ENCODE peak calls at places on chromosomes 5 and 9, in five cellular contexts. One of them, this sample, is unnamed.

GRCh38 chr5:91379602-91380490 is 3.3 kb downstream of the ARRDC3 start:
- DNase-seq in H1: peak; percentile 93
- DNase-seq in A549: peak; percentile 95
- DNase-seq in HepG2: peak; percentile 89
- DNase-seq in IMR-90: peak; percentile 84
- DNase-seq in this sample: peak; percentile 78

GRCh38 chr9:34592895-34593601 is 3.5 kb upstream of the CNTFR start:
- DNase-seq in IMR-90: no peak
- DNase-seq in A549: no peak
- DNase-seq in H1: peak; percentile 73
- DNase-seq in HepG2: no peak
- DNase-seq in this sample: no peak

GRCh38 chr9:133114451-133114885 is 6.6 kb downstream of the RALGDS start:
- DNase-seq in A549: no peak
- DNase-seq in HepG2: no peak
- DNase-seq in H1: no peak
- DNase-seq in IMR-90: peak; percentile 21
- DNase-seq in this sample: no peak

GRCh38 chr9:73680831-73681230 is 529.2 kb downstream of the ANXA1 start:
- DNase-seq in A549: no peak
- DNase-seq in HepG2: no peak
- DNase-seq in IMR-90: no peak
- DNase-seq in H1: no peak
- DNase-seq in this sample: no peak

GRCh38 chr9:137372693-137373610 is 50.0 kb downstream of the EXD3 start:
- DNase-seq in HepG2: no peak
- DNase-seq in A549: no peak
- DNase-seq in H1: peak; percentile 43
- DNase-seq in IMR-90: no peak
- DNase-seq in this sample: no peak

GRCh38 chr5:181129601-181130000 is 1.4 kb downstream of the OR2V1 start:
- DNase-seq in A549: no peak
- DNase-seq in H1: no peak
- DNase-seq in HepG2: no peak
- DNase-seq in IMR-90: no peak
- DNase-seq in this sample: no peak

GRCh38 chr5:74240783-74241750 is 399.5 kb downstream of the ENC1 start:
- DNase-seq in HepG2: no peak
- DNase-seq in H1: no peak
- DNase-seq in A549: no peak
- DNase-seq in IMR-90: no peak
- DNase-seq in this sample: no peak

GRCh38 chr5:107538331-107539162 is 132.2 kb downstream of the EFNA5 start:
- DNase-seq in H1: no peak
- DNase-seq in IMR-90: peak; percentile 20
- DNase-seq in A549: no peak
- DNase-seq in HepG2: no peak
- DNase-seq in this sample: no peak

GRCh38 chr5:142208777-142209312 is 100.3 kb downstream of the NDFIP1 start:
- DNase-seq in A549: no peak
- DNase-seq in IMR-90: no peak
- DNase-seq in HepG2: no peak
- DNase-seq in H1: no peak
- DNase-seq in this sample: no peak

GRCh38 chr9:79974806-79975422 is 403.1 kb downstream of the TLE4 start:
- DNase-seq in H1: no peak
- DNase-seq in A549: no peak
- DNase-seq in IMR-90: no peak
- DNase-seq in HepG2: no peak
- DNase-seq in this sample: no peak

GRCh38 chr5:446864-447263 is 3.9 kb downstream of the EXOC3 start:
- DNase-seq in HepG2: peak; percentile 42
- DNase-seq in IMR-90: peak; percentile 51
- DNase-seq in H1: no peak
- DNase-seq in A549: peak; percentile 60
- DNase-seq in this sample: no peak

GRCh38 chr5:172820046-172820767 is 13.8 kb upstream of the ERGIC1 start:
- DNase-seq in H1: no peak
- DNase-seq in IMR-90: peak; percentile 89
- DNase-seq in HepG2: no peak
- DNase-seq in A549: no peak
- DNase-seq in this sample: peak; percentile 39

GRCh38 chr5:171863928-171864327 is 78.3 kb downstream of the SMIM23 start:
- DNase-seq in A549: no peak
- DNase-seq in IMR-90: peak; percentile 84
- DNase-seq in HepG2: no peak
- DNase-seq in H1: no peak
- DNase-seq in this sample: no peak

GRCh38 chr9:967436-967835 is 9.0 kb upstream of the DMRT3 start:
- DNase-seq in H1: no peak
- DNase-seq in IMR-90: no peak
- DNase-seq in A549: no peak
- DNase-seq in HepG2: no peak
- DNase-seq in this sample: no peak

GRCh38 chr5:179699640-179700298 is 1.0 kb downstream of the CANX start:
- DNase-seq in IMR-90: peak; percentile 36
- DNase-seq in A549: peak; percentile 29
- DNase-seq in HepG2: peak; percentile 57
- DNase-seq in H1: no peak
- DNase-seq in this sample: peak; percentile 55

GRCh38 chr9:124457887-124458431 is 7.7 kb downstream of the ADGRD2 start:
- DNase-seq in H1: no peak
- DNase-seq in HepG2: no peak
- DNase-seq in A549: no peak
- DNase-seq in IMR-90: no peak
- DNase-seq in this sample: no peak

GRCh38 chr5:122312670-122312988 is 592 bp downstream of the SNCAIP start:
- DNase-seq in HepG2: no peak
- DNase-seq in IMR-90: peak; percentile 40
- DNase-seq in H1: no peak
- DNase-seq in A549: no peak
- DNase-seq in this sample: no peak

GRCh38 chr9:115594551-115594950 is 476.6 kb upstream of the TNC start:
- DNase-seq in HepG2: no peak
- DNase-seq in H1: no peak
- DNase-seq in IMR-90: peak; percentile 40
- DNase-seq in A549: no peak
- DNase-seq in this sample: no peak

GRCh38 chr9:108535526-108535925 is 320.3 kb downstream of the ACTL7B start:
- DNase-seq in H1: no peak
- DNase-seq in A549: peak; percentile 48
- DNase-seq in HepG2: peak; percentile 9
- DNase-seq in IMR-90: no peak
- DNase-seq in this sample: peak; percentile 22

GRCh38 chr5:169325273-169325672 is 24.3 kb upstream of the SLIT3 start:
- DNase-seq in H1: no peak
- DNase-seq in HepG2: no peak
- DNase-seq in A549: no peak
- DNase-seq in IMR-90: no peak
- DNase-seq in this sample: no peak
- TF ChIP-seq MAFK in H1: no peak
- TF ChIP-seq MAFK in HepG2: no peak
- TF ChIP-seq MAFK in A549: no peak
- TF ChIP-seq MAFK in IMR-90: no peak
- TF ChIP-seq MAFK in this sample: no peak

GRCh38 chr5:78293856-78294249 is 645 bp downstream of the AP3B1 start:
- DNase-seq in HepG2: no peak
- DNase-seq in H1: no peak
- DNase-seq in IMR-90: no peak
- DNase-seq in A549: no peak
- DNase-seq in this sample: peak; percentile 37
- TF ChIP-seq MAFK in HepG2: no peak
- TF ChIP-seq MAFK in H1: no peak
- TF ChIP-seq MAFK in IMR-90: no peak
- TF ChIP-seq MAFK in A549: no peak
- TF ChIP-seq MAFK in this sample: no peak

GRCh38 chr9:135591491-135592330 is 30.2 kb downstream of the PAEP start:
- DNase-seq in IMR-90: no peak
- DNase-seq in A549: no peak
- DNase-seq in H1: peak; percentile 28
- DNase-seq in HepG2: no peak
- DNase-seq in this sample: no peak
- TF ChIP-seq MAFK in IMR-90: no peak
- TF ChIP-seq MAFK in A549: no peak
- TF ChIP-seq MAFK in H1: no peak
- TF ChIP-seq MAFK in HepG2: no peak
- TF ChIP-seq MAFK in this sample: no peak

GRCh38 chr9:38096238-38096805 is 27.3 kb upstream of the SHB start:
- DNase-seq in IMR-90: no peak
- DNase-seq in HepG2: no peak
- DNase-seq in A549: no peak
- DNase-seq in H1: no peak
- DNase-seq in this sample: no peak
- TF ChIP-seq MAFK in IMR-90: no peak
- TF ChIP-seq MAFK in HepG2: no peak
- TF ChIP-seq MAFK in A549: no peak
- TF ChIP-seq MAFK in H1: no peak
- TF ChIP-seq MAFK in this sample: no peak

DNA sequence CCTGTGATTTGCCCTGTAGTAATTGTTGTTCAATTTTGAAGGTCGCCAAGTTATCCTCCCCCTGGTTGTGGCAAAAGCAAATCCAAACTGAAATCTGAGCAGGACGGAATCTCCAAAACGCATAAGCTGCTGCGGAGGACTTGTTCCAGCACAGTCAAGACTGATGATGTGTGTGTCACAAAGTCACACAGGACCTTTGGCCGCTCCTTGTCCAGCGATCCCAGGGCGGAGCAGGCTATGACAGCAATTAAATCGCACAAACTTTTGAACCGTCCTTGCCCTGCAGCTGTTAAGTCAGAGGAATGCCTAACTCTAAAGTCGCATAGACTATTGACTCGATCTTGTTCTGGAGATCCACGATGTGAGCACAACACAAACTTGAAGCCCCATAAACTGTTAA is 128.4 kb downstream of the PARP8 start:
- DNase-seq in A549: no peak
- DNase-seq in H1: no peak
- DNase-seq in HepG2: no peak
- DNase-seq in IMR-90: no peak
- DNase-seq in this sample: no peak
- TF ChIP-seq MAFK in A549: no peak
- TF ChIP-seq MAFK in H1: no peak
- TF ChIP-seq MAFK in HepG2: no peak
- TF ChIP-seq MAFK in IMR-90: no peak
- TF ChIP-seq MAFK in this sample: no peak

DNA sequence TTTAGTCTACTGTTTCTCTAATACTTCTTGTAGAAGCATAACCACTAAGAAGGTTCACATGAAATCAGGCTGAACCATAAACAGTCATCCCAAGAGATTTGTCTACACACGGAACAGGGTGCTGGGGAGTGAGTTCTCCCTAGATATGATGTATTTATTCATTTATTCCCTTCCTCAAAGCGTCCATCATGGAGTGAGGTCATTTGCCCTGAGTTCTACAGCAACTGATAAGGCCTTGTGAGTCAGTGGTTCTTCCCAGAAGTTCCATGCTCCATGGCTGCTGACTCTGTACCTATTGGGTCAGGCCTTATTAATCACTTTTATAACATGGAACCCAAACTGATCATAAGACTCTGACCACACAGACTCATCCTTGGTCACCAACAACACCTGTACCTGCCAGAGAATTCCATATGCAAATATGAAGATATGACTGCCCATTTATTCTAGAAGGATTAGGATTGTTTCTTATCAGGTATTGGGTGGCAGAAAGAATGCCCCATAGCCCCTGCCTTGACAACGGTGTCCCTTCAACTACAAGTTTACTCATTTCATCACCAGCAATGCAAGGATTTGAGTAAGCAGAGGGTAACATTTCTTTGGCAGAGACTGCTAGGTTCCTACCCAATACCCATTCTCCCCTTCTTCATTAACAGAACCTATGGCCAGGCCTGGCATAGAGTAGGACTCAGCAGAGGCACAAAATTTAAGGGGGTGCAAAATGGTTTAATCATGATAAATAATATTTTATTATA is 118.1 kb downstream of the LHFPL2 start:
- DNase-seq in IMR-90: peak; percentile 99
- DNase-seq in H1: no peak
- DNase-seq in A549: peak; percentile 75
- DNase-seq in HepG2: no peak
- DNase-seq in this sample: peak; percentile 34
- TF ChIP-seq MAFK in IMR-90: peak; percentile 52
- TF ChIP-seq MAFK in H1: no peak
- TF ChIP-seq MAFK in A549: no peak
- TF ChIP-seq MAFK in HepG2: no peak
- TF ChIP-seq MAFK in this sample: peak; percentile 26

DNA sequence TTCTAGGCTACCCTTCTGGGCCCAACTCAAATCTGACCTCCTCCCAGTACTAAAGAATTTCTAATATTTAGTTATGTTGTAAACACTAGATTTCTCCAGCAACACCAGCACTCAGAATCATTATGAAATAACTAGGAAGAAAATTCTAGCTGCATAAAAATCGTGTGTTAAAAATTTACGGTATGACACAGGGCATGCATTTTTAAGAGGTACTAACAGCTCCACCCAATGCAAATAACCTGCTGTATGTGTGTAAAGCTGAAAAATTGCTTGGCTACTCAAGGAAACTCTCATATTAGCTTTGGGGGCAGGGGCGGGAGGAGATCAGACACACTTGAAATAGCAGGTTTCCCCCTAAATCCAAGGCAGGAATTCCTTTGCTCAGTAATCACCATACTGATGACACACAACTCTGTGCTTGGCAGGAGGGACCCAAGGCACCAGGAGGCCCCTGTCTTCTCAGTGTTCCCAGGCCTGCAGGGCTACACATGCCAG is 27.2 kb downstream of the MACROH2A1 start:
- DNase-seq in IMR-90: peak; percentile 74
- DNase-seq in H1: no peak
- DNase-seq in A549: peak; percentile 24
- DNase-seq in HepG2: no peak
- DNase-seq in this sample: no peak
- TF ChIP-seq MAFK in IMR-90: no peak
- TF ChIP-seq MAFK in H1: no peak
- TF ChIP-seq MAFK in A549: no peak
- TF ChIP-seq MAFK in HepG2: no peak
- TF ChIP-seq MAFK in this sample: no peak

DNA sequence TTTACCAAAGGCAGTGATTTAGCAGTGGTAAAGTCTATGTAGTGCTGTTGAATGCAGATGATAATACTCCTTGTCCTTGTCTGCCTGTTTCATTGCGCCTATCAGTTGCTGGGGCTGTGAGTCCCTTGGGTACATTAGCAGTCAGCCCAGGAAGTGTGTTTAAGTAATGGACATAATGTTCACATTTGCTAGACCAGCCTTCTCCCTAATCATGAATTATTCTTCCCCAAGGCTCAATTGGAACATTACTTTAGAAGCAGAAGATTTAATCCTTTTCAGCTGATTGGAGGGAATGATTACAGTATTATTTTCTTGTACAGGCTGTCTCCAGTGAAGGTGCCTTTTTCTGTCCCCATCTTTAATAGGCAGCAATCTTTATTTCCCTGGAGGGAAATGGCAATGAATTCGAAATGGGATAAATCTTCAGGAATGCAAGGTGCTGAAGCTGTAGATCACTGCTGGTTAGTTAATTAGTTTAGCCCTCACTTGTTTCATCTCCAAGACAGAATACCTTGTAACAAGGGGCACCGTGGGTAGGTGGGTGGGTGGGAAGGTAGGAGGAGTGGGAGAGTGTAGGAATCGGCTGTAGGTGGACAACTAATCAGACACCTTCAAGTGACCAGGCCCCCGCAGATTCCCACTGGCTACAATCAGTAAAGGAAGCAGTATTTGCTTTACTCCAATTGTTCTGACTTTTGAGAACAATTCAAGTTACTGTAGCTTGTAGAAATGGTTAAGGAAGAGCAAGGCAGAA is 293.9 kb downstream of the TLE1 start:
- DNase-seq in IMR-90: no peak
- DNase-seq in A549: no peak
- DNase-seq in HepG2: no peak
- DNase-seq in H1: no peak
- DNase-seq in this sample: no peak
- TF ChIP-seq MAFK in IMR-90: no peak
- TF ChIP-seq MAFK in A549: no peak
- TF ChIP-seq MAFK in HepG2: no peak
- TF ChIP-seq MAFK in H1: no peak
- TF ChIP-seq MAFK in this sample: no peak